ENCODE peak calls at places on chromosomes 5 and 9, in eight cellular contexts. V is transverse colon; G is HCT116; U is tibial artery; F is left lung; E is endodermal cell; H is MM.1S; Z is CD8-positive, alpha-beta T cell. K is an unnamed sample.

GRCh38 chr5:37501152-37501551 is 122.0 kb downstream of the WDR70 start:
- DNase-seq in V (no peak), G (no peak), U (no peak), F (no peak), E (no peak), H (no peak), Z (no peak), K (peak)

GRCh38 chr9:134968011-134968822 is 50.5 kb upstream of the FCN1 start:
- DNase-seq in V (no peak), G (no peak), U (no peak), F (peak), E (peak), H (no peak), Z (no peak), K (no peak)

GRCh38 chr5:31854625-31855526 is 215.9 kb downstream of the PDZD2 start:
- DNase-seq in V (no peak), G (no peak), U (no peak), F (peak), E (peak), H (no peak), Z (no peak), K (no peak)

GRCh38 chr5:115514220-115514619 is 30.4 kb downstream of the FEM1C start:
- DNase-seq in V (no peak), G (no peak), U (no peak), F (no peak), E (no peak), H (no peak), Z (no peak), K (no peak)

GRCh38 chr5:13945271-13945670 is 783 bp upstream of the DNAH5 start:
- DNase-seq in V (no peak), G (no peak), U (no peak), F (no peak), E (no peak), H (no peak), Z (no peak), K (no peak)

GRCh38 chr5:179110528-179110927 is 50.4 kb downstream of the ZNF354C start:
- DNase-seq in V (no peak), G (no peak), U (no peak), F (no peak), E (peak), H (no peak), Z (no peak), K (no peak)

GRCh38 chr9:81559741-81560140 is 129.6 kb downstream of the TLE1 start:
- DNase-seq in V (no peak), G (peak), U (no peak), F (no peak), E (no peak), H (no peak), Z (no peak), K (no peak)

GRCh38 chr5:85017271-85017670 is 632.6 kb upstream of the EDIL3 start:
- DNase-seq in V (no peak), G (no peak), U (no peak), F (no peak), E (no peak), H (no peak), Z (no peak), K (no peak)

GRCh38 chr9:131197160-131197911 is 72.0 kb downstream of the NUP214 start:
- DNase-seq in V (no peak), G (no peak), U (no peak), F (no peak), E (no peak), H (no peak), Z (no peak), K (no peak)

GRCh38 chr5:4941957-4942830 is 197.9 kb upstream of the ADAMTS16 start:
- DNase-seq in V (no peak), G (no peak), U (no peak), F (no peak), E (peak), H (no peak), Z (no peak), K (peak)

GRCh38 chr5:2186472-2187015 is 303.8 kb upstream of the IRX4 start:
- DNase-seq in V (no peak), G (no peak), U (no peak), F (no peak), E (no peak), H (no peak), Z (no peak), K (no peak)

GRCh38 chr5:72818866-72819534 is 2.5 kb downstream of the TNPO1 start:
- DNase-seq in V (peak), G (peak), U (peak), F (peak), E (peak), H (peak), Z (peak), K (peak)

GRCh38 chr5:171581756-171582155 is 162.3 kb downstream of the FGF18 start:
- DNase-seq in V (no peak), G (no peak), U (no peak), F (no peak), E (no peak), H (no peak), Z (no peak), K (no peak)

GRCh38 chr5:132267931-132268501 is 10.5 kb downstream of the PDLIM4 start:
- DNase-seq in V (no peak), G (no peak), U (no peak), F (no peak), E (no peak), H (no peak), Z (no peak), K (no peak)

GRCh38 chr9:3157011-3157410 is 313.1 kb upstream of the PUM3 start:
- DNase-seq in V (no peak), G (no peak), U (no peak), F (no peak), E (no peak), H (no peak), Z (no peak), K (no peak)
- H3K27ac ChIP-seq in V (no peak), G (no peak), U (no peak), F (no peak), E (no peak), H (no peak), Z (no peak), K (no peak)

DNA sequence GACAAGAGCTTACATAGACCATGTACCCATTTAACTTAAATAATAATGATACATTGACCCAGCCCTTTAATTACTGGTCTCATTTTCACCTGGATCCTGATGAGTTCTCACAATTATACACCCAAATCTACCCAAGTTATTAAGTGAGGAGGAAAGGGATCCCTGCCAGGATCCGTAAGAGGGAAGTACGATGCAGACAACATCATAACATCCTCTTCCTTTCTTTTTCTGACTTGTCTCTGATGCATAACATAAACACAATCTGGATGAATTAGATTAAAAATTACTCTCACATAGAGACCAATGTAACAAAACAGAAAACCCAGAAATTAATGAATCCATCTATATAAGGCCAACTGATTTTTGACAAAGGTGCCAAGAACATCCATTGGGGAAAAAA is 17.0 kb downstream of the MARCHF3 start:
- DNase-seq in V (no peak), G (no peak), U (no peak), F (no peak), E (no peak), H (no peak), Z (no peak), K (no peak)
- H3K4me3 ChIP-seq in V (no peak), G (no peak), U (no peak), F (no peak), E (no peak), H (no peak), Z (no peak), K (no peak)

DNA sequence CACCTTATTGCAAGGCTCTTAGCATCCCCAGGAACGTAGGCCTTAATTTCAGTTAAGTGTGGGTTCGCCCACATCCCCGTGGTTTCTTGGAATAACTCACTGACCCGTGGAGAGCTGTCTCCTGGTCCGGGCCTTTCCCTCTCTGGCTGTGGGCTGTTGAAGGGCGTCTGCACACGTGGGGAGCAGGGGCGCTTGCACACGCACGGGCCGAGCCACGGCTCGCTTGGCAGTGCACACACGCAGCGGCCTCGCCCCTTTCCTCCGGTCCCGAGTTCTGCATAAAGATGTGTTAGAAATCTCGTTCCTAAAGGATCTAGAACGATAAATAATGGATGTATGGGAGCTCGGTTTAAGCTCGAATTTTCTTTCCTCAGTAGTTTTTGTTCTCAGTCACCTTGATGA is 141.9 kb downstream of the PBX3 start:
- DNase-seq in V (no peak), G (no peak), U (peak), F (peak), E (peak), H (no peak), Z (no peak), K (no peak)
- H3K27ac ChIP-seq in V (peak), G (no peak), U (no peak), F (no peak), E (peak), H (no peak), Z (no peak), K (no peak)

GRCh38 chr5:93875693-93876092 is 134.3 kb upstream of the POU5F2 start:
- DNase-seq in V (no peak), G (no peak), U (no peak), F (no peak), E (no peak), H (no peak), Z (no peak), K (no peak)
- H3K4me3 ChIP-seq in V (no peak), G (no peak), U (no peak), F (no peak), E (no peak), H (no peak), Z (no peak), K (no peak)

GRCh38 chr5:59583151-59583809 is 310.2 kb downstream of the PDE4D start:
- DNase-seq in V (no peak), G (no peak), U (no peak), F (no peak), E (no peak), H (no peak), Z (no peak), K (no peak)
- H3K27ac ChIP-seq in V (peak), G (no peak), U (no peak), F (no peak), E (no peak), H (no peak), Z (no peak), K (no peak)

GRCh38 chr5:176620333-176620981 is 9.9 kb downstream of the SNCB start:
- DNase-seq in V (no peak), G (no peak), U (peak), F (peak), E (peak), H (no peak), Z (no peak), K (no peak)
- H3K4me3 ChIP-seq in V (no peak), G (no peak), U (no peak), F (peak), E (no peak), H (no peak), Z (no peak), K (no peak)

GRCh38 chr5:78719504-78720233 is 71.1 kb upstream of the LHFPL2 start:
- DNase-seq in V (no peak), G (no peak), U (no peak), F (peak), E (no peak), H (no peak), Z (no peak), K (no peak)
- H3K27ac ChIP-seq in V (peak), G (no peak), U (no peak), F (no peak), E (no peak), H (no peak), Z (no peak), K (no peak)

K was measured in Karpas-422.